ENCODE peak calls at places on chromosomes 16 and 17, in eight cellular contexts. B, W, T, H, E, L, D and N are unnamed samples.

GRCh38 chr17:50708050-50709000 is 611 bp upstream of the ANKRD40 start:
- DNase-seq in B (no peak), W (no peak), T (no peak), H (peak; percentile 44), E (no peak), L (no peak), D (no peak), N (no peak)

GRCh38 chr16:28923652-28924398 is 1.2 kb downstream of the RABEP2 start:
- DNase-seq in B (no peak), W (no peak), T (no peak), H (no peak), E (peak; percentile 77), L (no peak), D (no peak), N (no peak)

GRCh38 chr17:8057691-8058114 is 18.8 kb downstream of the ALOX15B start:
- DNase-seq in B (peak; percentile 51), W (peak; percentile 77), T (peak; percentile 63), H (peak; percentile 71), E (peak; percentile 79), L (peak; percentile 82), D (peak; percentile 57), N (peak; percentile 67)

GRCh38 chr16:86520317-86521210 is 10.2 kb downstream of the FOXF1 start:
- DNase-seq in B (no peak), W (no peak), T (no peak), H (no peak), E (no peak), L (no peak), D (no peak), N (no peak)

GRCh38 chr16:86509759-86510464 is 415 bp upstream of the FOXF1 start:
- DNase-seq in B (peak; percentile 93), W (no peak), T (no peak), H (peak; percentile 87), E (no peak), L (no peak), D (no peak), N (peak; percentile 59)

GRCh38 chr16:81562174-81562849 is 117.7 kb downstream of the CMIP start:
- DNase-seq in B (no peak), W (no peak), T (peak; percentile 14), H (no peak), E (no peak), L (no peak), D (peak; percentile 62), N (no peak)

GRCh38 chr17:73256220-73256619 is 5.5 kb downstream of the CPSF4L start:
- DNase-seq in B (no peak), W (no peak), T (no peak), H (no peak), E (no peak), L (no peak), D (peak; percentile 38), N (no peak)

GRCh38 chr17:66555605-66556004 is 253.2 kb downstream of the PRKCA start:
- DNase-seq in B (no peak), W (no peak), T (no peak), H (no peak), E (no peak), L (no peak), D (no peak), N (no peak)

GRCh38 chr17:5485270-5486205 is at the start of gene DERL2:
- DNase-seq in B (no peak), W (peak; percentile 10), T (no peak), H (peak; percentile 25), E (no peak), L (peak; percentile 58), D (no peak), N (no peak)

GRCh38 chr17:27494192-27495091 is 38.2 kb downstream of the KSR1 start:
- DNase-seq in B (no peak), W (no peak), T (peak; percentile 76), H (peak; percentile 55), E (no peak), L (peak; percentile 65), D (peak; percentile 82), N (peak; percentile 26)
- TF ChIP-seq CTCF in B (peak; percentile 27), W (peak; percentile 58), T (peak; percentile 64), H (peak; percentile 56), E (peak; percentile 18), L (peak; percentile 61), D (peak; percentile 40), N (peak; percentile 58)

GRCh38 chr17:172401-172800 is 9.0 kb downstream of the DOC2B start:
- DNase-seq in B (no peak), W (no peak), T (no peak), H (no peak), E (no peak), L (no peak), D (no peak), N (no peak)
- TF ChIP-seq CTCF in B (no peak), W (no peak), T (no peak), H (no peak), E (no peak), L (no peak), D (no peak), N (no peak)

GRCh38 chr17:45958994-45959665 is 39.9 kb upstream of the STH start:
- DNase-seq in B (no peak), W (no peak), T (no peak), H (no peak), E (no peak), L (no peak), D (no peak), N (no peak)
- TF ChIP-seq CTCF in B (no peak), W (no peak), T (no peak), H (no peak), E (no peak), L (no peak), D (no peak), N (no peak)

GRCh38 chr17:38402897-38403296 is 25.4 kb upstream of the ARHGAP23 start:
- DNase-seq in B (no peak), W (no peak), T (no peak), H (no peak), E (no peak), L (no peak), D (no peak), N (no peak)
- TF ChIP-seq CTCF in B (no peak), W (peak; percentile 24), T (no peak), H (no peak), E (peak; percentile 12), L (no peak), D (no peak), N (no peak)

GRCh38 chr17:36657763-36658490 is 56.5 kb downstream of the MRM1 start:
- DNase-seq in B (no peak), W (no peak), T (peak; percentile 22), H (no peak), E (peak; percentile 39), L (no peak), D (no peak), N (no peak)
- TF ChIP-seq CTCF in B (peak; percentile 8), W (peak; percentile 57), T (no peak), H (peak; percentile 26), E (peak; percentile 24), L (no peak), D (peak; percentile 18), N (peak; percentile 27)